ENCODE peak calls at places on chromosomes 6 and 20, in six cellular contexts. A is ovary, I is uterus, M is IMR-90, N is PC-3, H is left ventricle myocardium inferior. S is an unnamed sample. For H3K4me1, the result is how much of the 10 kb centered on the place peaks cover.

GRCh38 chr20:25865715-25866656 is 169.3 kb upstream of the ZNF337 start:
- DNase-seq in A (peak), I (peak), H (peak), M (peak), N (peak), S (peak)

GRCh38 chr20:920306-920705 is 4.2 kb upstream of the ANGPT4 start:
- DNase-seq in N (no peak), H (no peak), I (no peak), A (no peak), M (no peak), S (no peak)

GRCh38 chr6:134787261-134787871 is 162.5 kb downstream of the ALDH8A1 start:
- DNase-seq in A (no peak), I (no peak), M (peak), N (peak), H (no peak), S (no peak)

GRCh38 chr6:128242765-128243403 is 277.5 kb downstream of the PTPRK start:
- DNase-seq in H (no peak), M (peak), N (no peak), I (no peak), A (no peak), S (no peak)

GRCh38 chr6:161721511-161721910 is 447.6 kb upstream of the AGPAT4 start:
- DNase-seq in M (no peak), H (no peak), A (no peak), N (no peak), I (no peak), S (no peak)

GRCh38 chr6:129959358-129959930 is 58.9 kb upstream of the L3MBTL3 start:
- DNase-seq in A (no peak), I (no peak), H (no peak), M (no peak), N (no peak), S (no peak)

GRCh38 chr20:62631336-62632317 is 10.7 kb upstream of the SLCO4A1 start:
- DNase-seq in H (no peak), I (no peak), A (no peak), N (no peak), M (no peak), S (no peak)

GRCh38 chr6:151502499-151502898 is 8.7 kb downstream of the CCDC170 start:
- DNase-seq in I (no peak), H (no peak), N (peak), M (peak), A (no peak), S (no peak)

GRCh38 chr20:36768768-36769430 is 4.7 kb downstream of the DSN1 start:
- DNase-seq in A (no peak), H (no peak), N (peak), I (no peak), M (peak), S (no peak)

GRCh38 chr6:73943401-73943800 is 247.4 kb downstream of the CD109 start:
- DNase-seq in N (no peak), A (no peak), M (no peak), H (no peak), I (no peak), S (no peak)

GRCh38 chr20:47805951-47806350 is 20.7 kb upstream of the SULF2 start:
- DNase-seq in A (no peak), I (peak), H (no peak), M (no peak), N (no peak), S (no peak)

GRCh38 chr6:34829137-34829536 is 37.3 kb downstream of the BLTP3A start:
- DNase-seq in M (no peak), N (no peak), I (no peak), H (no peak), A (no peak), S (no peak)

GRCh38 chr20:40641212-40641611 is 47.8 kb downstream of the MAFB start:
- DNase-seq in N (no peak), M (no peak), A (no peak), I (no peak), H (no peak), S (no peak)
- H3K4me1 ChIP-seq in N (under half), M (under half), A (under half), I (under half), H (under half), S (under half)

GRCh38 chr6:16321341-16321710 is 82.9 kb downstream of the GMPR start:
- DNase-seq in A (no peak), M (no peak), N (no peak), H (no peak), I (no peak), S (no peak)

GRCh38 chr6:16318538-16318937 is 80.2 kb downstream of the GMPR start:
- DNase-seq in I (no peak), A (no peak), H (no peak), N (peak), M (peak), S (no peak)

GRCh38 chr6:16320533-16321340 is 82.3 kb downstream of the GMPR start:
- DNase-seq in N (no peak), A (no peak), M (peak), H (no peak), I (peak), S (no peak)

GRCh38 chr6:16319813-16320532 is 81.6 kb downstream of the GMPR start:
- DNase-seq in A (peak), I (peak), H (peak), M (peak), N (peak), S (peak)

GRCh38 chr6:16318953-16319720 is 80.8 kb downstream of the GMPR start:
- DNase-seq in M (no peak), I (no peak), N (no peak), H (no peak), A (no peak), S (no peak)
- H3K27ac ChIP-seq in M (peak), I (peak), N (peak), H (peak), A (no peak), S (no peak)

DNA sequence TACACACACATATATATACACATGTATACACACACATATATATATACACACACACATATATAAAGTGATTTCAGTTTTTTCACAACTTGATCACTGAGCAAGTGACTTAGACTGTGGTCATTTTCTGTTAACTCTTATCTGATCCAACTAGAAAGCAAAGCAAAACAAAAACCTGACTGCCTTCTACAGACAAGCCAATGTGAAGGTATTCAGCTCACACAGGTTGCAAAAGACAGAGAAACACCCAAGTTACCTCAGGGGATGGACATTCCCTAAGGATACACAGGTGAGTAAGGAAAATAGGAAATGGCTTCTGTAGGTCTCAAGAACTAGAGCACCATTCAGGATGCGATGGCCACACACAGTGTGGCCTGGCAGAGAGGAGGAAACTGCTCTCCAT is 58.4 kb upstream of the IER3 start:
- DNase-seq in M (no peak), A (no peak), H (no peak), N (peak), I (no peak), S (no peak)
- TF ChIP-seq CTCF in M (no peak), A (no peak), H (no peak), N (no peak), I (no peak), S (no peak)

DNA sequence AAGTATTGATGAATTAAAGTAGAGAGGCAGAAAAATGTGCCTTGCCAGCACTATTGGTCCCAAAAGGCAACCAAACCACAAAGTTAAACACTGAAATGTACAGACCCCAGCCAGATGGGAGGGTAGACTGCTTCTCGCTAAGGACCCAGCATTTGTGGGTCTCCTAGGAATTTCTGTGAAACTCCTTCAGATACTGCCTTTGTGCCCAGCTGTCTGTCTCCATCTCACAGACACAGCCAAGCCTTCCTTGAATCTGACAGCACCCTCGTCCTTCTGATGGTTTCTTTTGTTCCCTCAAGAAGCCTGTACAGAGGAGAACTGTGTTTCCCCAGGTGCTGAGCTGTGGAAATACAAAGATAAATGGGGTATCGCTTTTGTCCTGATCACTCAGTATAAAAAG is 254.1 kb upstream of the TAB2 start:
- DNase-seq in N (no peak), M (no peak), I (no peak), H (no peak), A (no peak), S (no peak)
- H3K4me1 ChIP-seq in N (under half), M (under half), I (under half), H (under half), A (under half), S (under half)